ENCODE peak calls at places on chromosomes 11 and 22, in seven cellular contexts. U is A549, X is mammary epithelial cell, A is natural killer cell, H is mucosa of descending colon, C is GM13976, O is thoracic aorta. G is an unnamed sample.

GRCh38 chr22:36563898-36564297 is 34.9 kb upstream of the EIF3D start:
- DNase-seq in U (no peak), H (no peak), A (no peak), X (no peak), O (no peak), C (no peak), G (no peak)

GRCh38 chr22:34055525-34056200 is 135.4 kb upstream of the LARGE1 start:
- DNase-seq in H (peak; percentile 3), U (peak; percentile 7), X (peak; percentile 60), O (no peak), C (no peak), A (no peak), G (peak; percentile 8)

GRCh38 chr22:22395230-22395629 is 113.3 kb downstream of the ZNF280B start:
- DNase-seq in A (no peak), C (no peak), U (no peak), X (no peak), H (no peak), O (no peak), G (no peak)

GRCh38 chr11:121391914-121392313 is 60.2 kb upstream of the SORL1 start:
- DNase-seq in O (no peak), U (no peak), H (peak; percentile 96), X (peak; percentile 77), A (no peak), C (no peak), G (no peak)

GRCh38 chr22:20420157-20420842 is 17.3 kb downstream of the SCARF2 start:
- DNase-seq in X (no peak), A (no peak), O (no peak), U (no peak), H (no peak), C (peak; percentile 16), G (no peak)

GRCh38 chr11:41003339-41003992 is 456.0 kb downstream of the LRRC4C start:
- DNase-seq in O (no peak), H (no peak), C (no peak), A (no peak), X (peak; percentile 35), U (no peak), G (no peak)

GRCh38 chr11:112968988-112969714 is 7.9 kb downstream of the NCAM1 start:
- DNase-seq in U (no peak), A (no peak), H (no peak), X (no peak), C (no peak), O (no peak), G (no peak)

GRCh38 chr11:132220464-132220863 is 850.0 kb downstream of the NTM start:
- DNase-seq in H (no peak), A (no peak), O (no peak), C (no peak), X (peak; percentile 4), U (no peak), G (no peak)

GRCh38 chr11:32094931-32095330 is 4.1 kb downstream of the RCN1 start:
- DNase-seq in X (no peak), C (no peak), H (no peak), O (no peak), A (no peak), U (no peak), G (no peak)

GRCh38 chr11:106625566-106625965 is 392.7 kb downstream of the GUCY1A2 start:
- DNase-seq in C (no peak), O (no peak), H (no peak), A (no peak), X (no peak), U (no peak), G (no peak)

GRCh38 chr11:65593518-65594414 is 1.8 kb downstream of the KCNK7 start:
- DNase-seq in X (no peak), U (no peak), A (peak; percentile 30), C (peak; percentile 80), O (no peak), H (peak; percentile 64), G (peak; percentile 73)

GRCh38 chr11:6259638-6260019 is at the start of gene CCKBR:
- DNase-seq in O (no peak), X (no peak), H (no peak), U (no peak), C (no peak), A (no peak), G (peak; percentile 33)

GRCh38 chr22:44331881-44332714 is 19.3 kb upstream of the SHISAL1 start:
- DNase-seq in A (no peak), U (peak; percentile 16), H (no peak), C (no peak), X (no peak), O (no peak), G (no peak)

GRCh38 chr11:71937826-71938225 is 9.0 kb downstream of the RNF121 start:
- DNase-seq in U (no peak), X (no peak), A (no peak), O (no peak), H (no peak), C (no peak), G (no peak)

GRCh38 chr11:67468056-67468455 is 995 bp downstream of the TMEM134 start:
- DNase-seq in O (no peak), C (no peak), X (peak; percentile 92), U (no peak), A (no peak), H (peak; percentile 80), G (peak; percentile 61)

GRCh38 chr11:47348859-47349258 is 3.6 kb downstream of the MYBPC3 start:
- DNase-seq in A (no peak), C (no peak), U (peak; percentile 50), H (no peak), O (no peak), X (no peak), G (peak; percentile 48)
- TF ChIP-seq CTCF in A (no peak), C (no peak), U (peak; percentile 33), H (no peak), O (no peak), X (peak; percentile 20), G (no peak)

GRCh38 chr22:27327981-27328721 is 473.4 kb downstream of the MN1 start:
- DNase-seq in H (no peak), U (no peak), O (no peak), A (no peak), C (no peak), X (no peak), G (no peak)

GRCh38 chr22:27329471-27329870 is 472.1 kb downstream of the MN1 start:
- DNase-seq in X (no peak), C (no peak), H (no peak), U (no peak), A (no peak), O (no peak), G (no peak)

GRCh38 chr22:27335102-27335660 is 466.4 kb downstream of the MN1 start:
- DNase-seq in A (no peak), U (no peak), H (no peak), X (no peak), O (no peak), C (no peak), G (no peak)

GRCh38 chr22:27329966-27330645 is 471.4 kb downstream of the MN1 start:
- DNase-seq in O (no peak), U (no peak), A (no peak), H (no peak), X (no peak), C (no peak), G (no peak)

DNA sequence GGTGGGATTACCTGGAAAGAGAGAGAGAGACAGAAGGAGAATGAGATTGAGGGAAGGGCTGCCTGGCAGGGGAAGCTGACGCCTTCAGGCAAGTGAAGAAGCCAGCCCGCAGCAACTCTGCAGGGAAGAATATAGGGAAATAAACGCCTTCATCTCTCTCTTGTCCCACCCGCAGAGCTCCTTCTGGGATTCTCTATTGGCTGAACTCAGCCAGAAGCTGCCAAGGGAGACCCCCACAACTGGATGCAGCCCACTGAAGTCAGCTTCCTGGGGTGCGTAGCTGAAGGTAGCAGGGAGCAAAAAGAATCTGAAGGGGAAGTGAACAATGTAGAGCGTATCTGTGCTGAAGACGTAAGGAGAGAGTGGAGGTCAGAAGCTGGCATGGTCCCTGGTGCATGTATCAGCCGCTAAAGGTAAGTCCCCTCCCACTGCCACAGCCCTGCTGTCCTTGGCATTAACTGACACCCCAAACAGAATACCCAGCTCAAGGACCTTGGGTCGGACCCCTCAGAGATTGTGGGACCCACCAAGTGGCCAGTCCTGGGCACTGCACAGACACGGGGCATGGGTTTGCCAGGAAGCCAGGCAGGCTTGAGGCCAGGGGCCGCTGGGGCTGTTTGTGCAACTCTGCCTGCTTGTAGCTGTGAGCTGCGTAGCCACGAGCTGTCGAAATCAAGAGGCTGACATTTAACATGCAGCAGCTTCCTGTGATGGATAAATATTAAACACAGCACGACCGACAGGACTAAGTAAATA is 469.9 kb downstream of the MN1 start:
- DNase-seq in O (peak; percentile 13), X (no peak), U (peak; percentile 43), H (peak; percentile 27), C (no peak), A (no peak), G (peak; percentile 10)
- TF ChIP-seq CTCF in O (peak; percentile 74), X (peak; percentile 43), U (peak; percentile 30), H (no peak), C (no peak), A (no peak), G (no peak)

DNA sequence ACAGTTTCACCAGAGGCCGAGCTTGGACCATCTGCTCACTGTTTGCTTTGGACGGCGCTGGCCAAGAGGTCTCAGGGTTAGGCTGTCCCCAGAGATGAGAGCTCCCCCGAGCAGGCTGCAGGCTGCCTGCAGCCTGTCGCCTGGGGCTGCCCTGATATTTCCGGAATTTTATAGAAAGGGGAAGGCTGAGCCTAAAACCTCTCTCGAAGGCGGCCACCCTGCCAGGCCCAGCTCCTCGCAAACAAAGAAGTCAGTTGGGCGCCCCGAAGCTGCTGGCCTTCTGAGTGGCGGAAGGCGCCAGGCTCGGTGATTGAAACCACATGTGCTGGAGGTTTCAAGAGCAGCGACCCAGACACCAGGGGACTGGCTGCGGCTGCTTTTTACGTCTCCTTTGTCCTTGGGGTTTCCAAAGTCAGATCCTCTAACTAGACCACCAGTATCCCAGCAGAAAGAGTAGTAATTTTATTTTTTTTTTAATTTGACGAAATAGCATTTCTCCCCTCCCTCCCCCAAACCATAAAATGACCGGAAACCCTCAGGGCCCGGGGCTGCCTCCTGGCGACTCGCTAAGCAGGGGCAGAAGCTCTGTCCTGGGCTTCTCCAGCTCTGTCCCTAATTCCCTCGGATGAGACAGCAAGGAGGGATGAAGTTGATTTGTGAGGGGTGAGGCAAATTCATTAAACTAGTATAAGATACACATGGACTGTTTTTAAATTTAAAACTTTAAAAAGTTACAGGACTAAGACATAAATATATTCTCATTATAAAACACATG is 57.4 kb downstream of the CLMP start:
- DNase-seq in U (no peak), A (no peak), C (peak; percentile 38), H (peak; percentile 53), X (no peak), O (peak; percentile 28), G (no peak)
- TF ChIP-seq CTCF in U (no peak), A (no peak), C (no peak), H (no peak), X (no peak), O (no peak), G (no peak)

DNA sequence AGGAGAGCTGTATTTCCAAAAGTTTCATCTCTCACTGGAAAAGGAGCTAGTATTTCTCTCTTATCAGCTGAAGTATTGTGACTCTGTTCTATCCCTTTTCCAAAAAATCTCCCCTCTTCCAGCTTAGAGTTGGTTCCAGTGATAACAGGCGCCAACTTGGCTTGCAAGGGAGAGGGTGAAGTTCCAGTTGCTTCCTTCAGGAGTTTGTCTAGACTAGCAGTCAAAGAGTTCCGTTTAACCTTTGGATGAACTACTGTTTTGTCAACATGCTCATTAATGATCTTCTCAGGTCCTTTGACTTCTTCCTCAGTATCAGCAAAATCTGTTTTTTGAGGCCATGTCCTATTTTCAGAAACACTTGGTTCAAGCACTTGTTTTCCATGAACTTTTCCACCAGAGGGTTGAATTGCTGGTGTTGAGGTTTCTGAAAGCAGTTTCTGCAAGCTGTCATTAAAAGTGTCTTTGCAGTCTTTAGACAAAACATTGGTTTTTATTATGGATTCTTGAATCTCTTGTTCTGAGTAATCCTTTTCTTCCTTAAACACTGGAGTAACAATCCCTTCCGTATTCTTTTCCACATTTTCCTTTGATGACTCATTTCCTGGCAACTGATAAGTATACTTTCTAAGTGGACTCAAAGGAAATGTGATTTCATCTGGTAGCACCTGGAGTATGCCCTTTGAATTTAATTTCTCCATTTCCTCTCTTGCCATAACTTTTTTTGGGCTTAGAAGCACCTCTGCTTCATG is 39.7 kb upstream of the CCDC89 start:
- DNase-seq in X (peak; percentile 82), U (peak; percentile 41), O (no peak), A (no peak), H (no peak), C (no peak), G (no peak)
- TF ChIP-seq CTCF in X (peak; percentile 2), U (no peak), O (no peak), A (no peak), H (no peak), C (no peak), G (no peak)